ENCODE peak calls at places on chromosome 7, in four cellular contexts. F is GM12878, G is K562, Q is HL-60. D is an unnamed sample.

GRCh38 chr7:43108255-43109011 is 4.0 kb upstream of the HECW1 start:
- DNase-seq in F (peak; percentile 31), G (peak; percentile 81), Q (peak; percentile 10), D (peak; percentile 30)

GRCh38 chr7:150791304-150791703 is 8.9 kb downstream of the TMEM176B start:
- DNase-seq in F (no peak), G (no peak), Q (no peak), D (no peak)

GRCh38 chr7:4791738-4792536 is 16.5 kb downstream of the AP5Z1 start:
- DNase-seq in F (no peak), G (peak; percentile 74), Q (no peak), D (peak; percentile 86)

GRCh38 chr7:41955475-41956243 is 252.8 kb upstream of the INHBA start:
- DNase-seq in F (no peak), G (peak; percentile 38), Q (peak; percentile 59), D (no peak)

GRCh38 chr7:107725138-107725740 is 18.7 kb upstream of the CBLL1 start:
- DNase-seq in F (peak; percentile 12), G (peak; percentile 83), Q (no peak), D (peak; percentile 25)

GRCh38 chr7:96088579-96088978 is 233.3 kb downstream of the SLC25A13 start:
- DNase-seq in F (no peak), G (no peak), Q (no peak), D (no peak)

GRCh38 chr7:29607889-29608288 is 44.3 kb downstream of the PRR15 start:
- DNase-seq in F (no peak), G (peak; percentile 23), Q (no peak), D (no peak)

GRCh38 chr7:67696878-67697277 is 700.2 kb downstream of the TYW1 start:
- DNase-seq in F (no peak), G (no peak), Q (no peak), D (no peak)

GRCh38 chr7:63998549-63998948 is at the start of gene ZNF722:
- DNase-seq in F (no peak), G (no peak), Q (no peak), D (no peak)

GRCh38 chr7:3371601-3372000 is 70.5 kb downstream of the SDK1 start:
- DNase-seq in F (no peak), G (no peak), Q (no peak), D (no peak)

GRCh38 chr7:159017741-159018140 is 126.9 kb downstream of the VIPR2 start:
- DNase-seq in F (no peak), G (no peak), Q (no peak), D (no peak)

GRCh38 chr7:23490357-23491131 is 20.3 kb upstream of the IGF2BP3 start:
- DNase-seq in F (no peak), G (peak; percentile 48), Q (no peak), D (no peak)
- TF ChIP-seq SPI1 in F (no peak), G (peak; percentile 18), Q (peak; percentile 64), D (no peak)

DNA sequence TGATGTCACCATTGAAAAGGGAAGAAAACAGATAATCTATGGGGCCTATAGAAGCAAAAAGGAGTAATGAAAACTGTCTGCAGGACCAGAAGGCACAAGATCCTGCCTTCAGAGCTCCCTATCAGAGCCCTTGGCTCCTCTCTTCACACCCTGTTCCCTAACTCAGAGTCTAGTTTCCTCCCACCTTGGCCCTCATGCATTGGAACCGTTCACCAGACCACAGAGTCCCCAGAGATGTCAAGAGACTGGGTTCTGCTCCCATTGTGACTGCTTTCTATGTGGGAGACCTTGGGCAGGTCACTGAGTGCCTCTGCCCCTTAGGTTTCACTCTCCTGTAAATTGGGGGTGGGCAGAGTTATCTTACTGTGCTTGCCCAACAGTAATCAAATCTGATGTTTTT is 80.1 kb upstream of the RPA3 start:
- DNase-seq in F (no peak), G (no peak), Q (no peak), D (no peak)
- TF ChIP-seq SPI1 in F (no peak), G (no peak), Q (no peak), D (no peak)

GRCh38 chr7:121084256-121084655 is 95.7 kb downstream of the CPED1 start:
- DNase-seq in F (no peak), G (no peak), Q (no peak), D (no peak)

GRCh38 chr7:121084748-121085336 is 96.3 kb downstream of the CPED1 start:
- DNase-seq in F (no peak), G (no peak), Q (no peak), D (no peak)

GRCh38 chr7:121083790-121084251 is 95.3 kb downstream of the CPED1 start:
- DNase-seq in F (no peak), G (no peak), Q (no peak), D (no peak)

GRCh38 chr7:121085922-121086321 is 97.4 kb downstream of the CPED1 start:
- DNase-seq in F (no peak), G (no peak), Q (no peak), D (no peak)

GRCh38 chr7:121088870-121089269 is 100.4 kb downstream of the CPED1 start:
- DNase-seq in F (no peak), G (peak; percentile 50), Q (no peak), D (no peak)
- TF ChIP-seq SPI1 in F (no peak), G (no peak), Q (no peak), D (no peak)

DNA sequence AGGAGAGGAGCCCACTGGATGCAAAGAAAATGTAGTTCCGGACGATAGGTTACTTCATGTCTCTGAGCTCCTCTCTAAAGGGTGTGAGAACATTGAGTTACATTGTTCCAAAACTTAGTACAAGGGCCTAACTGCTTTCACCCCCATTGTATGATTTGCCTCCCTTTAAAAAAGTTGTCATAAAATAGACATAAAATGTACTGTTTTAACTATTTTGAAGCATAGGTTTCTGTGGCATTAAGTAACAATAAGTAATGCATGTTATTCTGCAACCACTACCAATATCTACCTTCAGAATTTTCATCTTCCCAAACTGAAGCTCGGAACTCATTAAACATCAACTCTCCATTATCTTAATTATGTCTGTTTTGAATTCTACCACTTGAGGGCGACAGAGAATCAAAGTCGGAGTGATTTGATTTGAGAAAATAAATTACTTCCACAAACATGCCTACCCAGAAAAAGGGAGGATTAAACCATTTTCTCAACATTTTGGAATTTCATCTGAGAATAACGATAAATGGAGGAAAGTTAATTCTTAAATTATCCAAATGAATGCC is 2.7 kb downstream of the IGFBP1 start:
- DNase-seq in F (no peak), G (peak; percentile 37), Q (peak; percentile 0), D (no peak)
- TF ChIP-seq SPI1 in F (no peak), G (no peak), Q (no peak), D (no peak)

DNA sequence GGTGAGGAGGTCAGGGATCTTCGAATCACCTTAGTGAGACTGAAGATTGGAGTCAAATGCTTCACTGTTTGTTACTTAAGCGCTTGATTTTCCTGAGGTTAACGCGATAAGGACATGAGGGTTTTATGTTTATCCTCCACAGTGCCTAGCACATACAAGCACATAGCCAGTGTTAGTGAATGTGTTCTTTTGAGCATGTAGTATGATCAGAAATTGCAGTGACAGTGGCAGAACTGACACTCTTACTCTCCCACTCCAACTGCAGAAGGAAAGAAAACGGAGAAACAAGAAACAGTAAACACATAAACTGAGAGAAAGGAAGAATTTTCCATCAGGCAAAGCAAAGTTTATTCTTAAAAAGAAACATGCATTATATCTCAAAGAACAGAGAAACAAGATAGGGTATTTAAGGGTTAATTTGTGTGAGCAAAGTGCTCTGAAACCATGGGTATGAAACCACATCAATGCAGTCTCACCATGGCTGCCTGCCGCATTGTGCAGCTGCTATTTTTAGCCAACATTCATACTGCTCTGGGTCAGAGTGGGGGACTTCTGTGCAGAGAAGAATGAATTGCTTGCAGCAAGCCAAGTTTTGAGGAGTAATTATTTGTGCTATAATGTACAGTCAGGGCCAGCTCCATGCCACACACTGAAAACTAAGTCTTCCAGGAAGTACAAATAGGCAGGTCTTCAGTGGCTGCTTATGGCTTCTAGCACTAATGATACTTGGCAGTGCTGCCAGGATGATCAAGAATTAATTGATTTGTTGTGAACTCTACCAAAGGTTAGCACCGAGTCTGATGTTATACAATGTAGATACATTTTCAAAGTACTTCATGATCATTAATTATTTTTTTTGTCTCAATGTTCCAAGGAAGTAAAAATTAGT is 152.0 kb downstream of the MACC1 start:
- DNase-seq in F (peak; percentile 57), G (no peak), Q (no peak), D (peak; percentile 13)
- TF ChIP-seq SPI1 in F (no peak), G (no peak), Q (no peak), D (no peak)